ENCODE peak calls at places on chromosomes 13 and 19, in ten cellular contexts. L, G, Q, J, W, O, H, C, P and V are unnamed samples.

GRCh38 chr13:23621316-23621645 is 51.1 kb downstream of the TNFRSF19 start:
- DNase-seq in H (no peak), L (no peak), O (no peak), C (no peak), W (no peak), Q (no peak), P (no peak), G (no peak), J (peak; percentile 95), V (no peak)

GRCh38 chr19:34096020-34096915 is 76.0 kb upstream of the LSM14A start:
- DNase-seq in O (no peak), J (peak; percentile 33), C (no peak), Q (no peak), W (no peak), H (no peak), L (peak; percentile 69), G (no peak), P (no peak), V (no peak)

GRCh38 chr13:30847697-30848307 is 58.3 kb upstream of the MEDAG start:
- DNase-seq in C (no peak), H (no peak), P (no peak), J (peak; percentile 100), W (no peak), O (no peak), G (no peak), L (peak; percentile 99), Q (no peak), V (no peak)

GRCh38 chr13:107864543-107865460 is 350.5 kb downstream of the LIG4 start:
- DNase-seq in L (peak; percentile 80), W (peak; percentile 65), J (peak; percentile 71), O (no peak), H (no peak), P (no peak), C (no peak), G (no peak), Q (no peak), V (no peak)

GRCh38 chr13:59829690-59830089 is 334.0 kb downstream of the DIAPH3 start:
- DNase-seq in C (no peak), J (peak; percentile 2), H (no peak), G (no peak), W (no peak), P (no peak), O (no peak), Q (no peak), L (no peak), V (no peak)

GRCh38 chr19:2950286-2951124 is 5.7 kb upstream of the ZNF77 start:
- DNase-seq in O (peak; percentile 99), L (peak; percentile 100), H (peak; percentile 100), W (peak; percentile 100), J (peak; percentile 98), Q (peak; percentile 100), G (peak; percentile 100), C (peak; percentile 100), P (peak; percentile 100), V (peak; percentile 99)

GRCh38 chr13:36163809-36164308 is 32.7 kb upstream of the DCLK1 start:
- DNase-seq in Q (no peak), H (no peak), P (peak; percentile 76), G (peak; percentile 88), C (peak; percentile 51), J (peak; percentile 96), L (peak; percentile 89), O (no peak), W (peak; percentile 58), V (no peak)

GRCh38 chr19:14059652-14060155 is 2.2 kb downstream of the PALM3 start:
- DNase-seq in Q (no peak), O (no peak), C (no peak), G (no peak), P (no peak), J (no peak), W (no peak), H (no peak), L (no peak), V (no peak)

GRCh38 chr13:112718318-112718717 is 28.5 kb downstream of the ATP11A start:
- DNase-seq in C (no peak), G (no peak), Q (no peak), H (no peak), O (no peak), W (no peak), J (no peak), L (no peak), P (no peak), V (no peak)

GRCh38 chr13:68982961-68983619 is 1124.5 kb upstream of the ATXN8OS start:
- DNase-seq in L (no peak), W (no peak), G (no peak), C (no peak), J (no peak), H (no peak), P (no peak), O (no peak), Q (no peak), V (no peak)

GRCh38 chr13:48012668-48013067 is 11.6 kb upstream of the SUCLA2 start:
- DNase-seq in O (no peak), P (no peak), L (no peak), G (no peak), H (no peak), Q (no peak), J (no peak), W (no peak), C (no peak), V (no peak)

GRCh38 chr13:109655206-109655600 is 131.2 kb downstream of the IRS2 start:
- DNase-seq in O (no peak), L (peak; percentile 88), P (no peak), H (no peak), J (no peak), G (no peak), W (no peak), C (no peak), Q (no peak), V (no peak)

GRCh38 chr13:50340146-50340545 is 324.9 kb downstream of the KCNRG start:
- DNase-seq in O (no peak), H (no peak), P (no peak), Q (no peak), W (no peak), G (no peak), L (no peak), C (no peak), J (no peak), V (no peak)

GRCh38 chr19:13932911-13933393 is 5.3 kb downstream of the PODNL1 start:
- DNase-seq in H (no peak), C (no peak), O (no peak), P (no peak), W (no peak), G (no peak), J (no peak), L (no peak), Q (no peak), V (no peak)

GRCh38 chr19:54002495-54003315 is 11.3 kb downstream of the CACNG6 start:
- DNase-seq in G (no peak), C (no peak), J (peak; percentile 67), W (no peak), L (no peak), O (no peak), H (no peak), Q (no peak), P (no peak), V (no peak)

GRCh38 chr19:39177736-39178135 is 19.0 kb upstream of the NCCRP1 start:
- DNase-seq in P (no peak), H (no peak), C (no peak), L (no peak), W (no peak), J (no peak), Q (no peak), O (no peak), G (no peak), V (no peak)

GRCh38 chr19:5718579-5719273 is 1.2 kb downstream of the LONP1 start:
- DNase-seq in P (peak; percentile 39), O (no peak), G (no peak), Q (no peak), W (no peak), H (no peak), J (peak; percentile 86), C (no peak), L (peak; percentile 85), V (no peak)

GRCh38 chr19:28472111-28472510 is 740.8 kb downstream of the UQCRFS1 start:
- DNase-seq in W (no peak), Q (no peak), H (no peak), O (no peak), P (no peak), J (peak; percentile 69), C (no peak), G (no peak), L (no peak), V (no peak)
- H3K9me3 ChIP-seq in W (no peaks in the 10 kb centered on the region), Q (no peaks in the 10 kb centered on the region), H (no peaks in the 10 kb centered on the region), O (no peaks in the 10 kb centered on the region), P (no peaks in the 10 kb centered on the region), J (no peaks in the 10 kb centered on the region), C (no peaks in the 10 kb centered on the region), G (no peaks in the 10 kb centered on the region), L (no peaks in the 10 kb centered on the region), V (no peaks in the 10 kb centered on the region)

DNA sequence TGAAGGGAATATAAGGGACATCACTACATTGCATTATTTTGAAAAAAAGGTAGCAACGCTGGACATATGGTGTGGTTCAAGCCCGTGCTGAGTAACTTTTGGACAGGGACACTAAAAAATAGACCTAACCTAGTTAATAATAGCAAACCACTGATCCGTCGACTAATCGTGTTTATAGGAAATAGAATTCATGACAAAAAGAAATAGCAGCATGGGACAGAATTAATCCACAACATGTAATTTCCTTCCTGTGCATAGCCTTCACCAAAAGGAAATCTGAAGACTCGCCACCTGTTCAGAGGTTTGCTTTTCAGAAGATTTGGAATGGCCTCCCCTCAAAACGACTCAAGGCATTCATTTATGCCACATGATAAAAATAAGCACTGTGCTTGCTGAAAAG is 128.7 kb downstream of the FGF14 start:
- DNase-seq in H (no peak), Q (no peak), P (no peak), W (no peak), C (no peak), J (no peak), G (no peak), L (no peak), O (no peak), V (no peak)
- H3K9me3 ChIP-seq in H (no peaks in the 10 kb centered on the region), Q (no peaks in the 10 kb centered on the region), P (no peaks in the 10 kb centered on the region), W (no peaks in the 10 kb centered on the region), C (no peaks in the 10 kb centered on the region), J (no peaks in the 10 kb centered on the region), G (no peaks in the 10 kb centered on the region), L (peaks cover 6% of the 10 kb centered on the region), O (no peaks in the 10 kb centered on the region), V (no peaks in the 10 kb centered on the region)

GRCh38 chr19:15926484-15926883 is 7.8 kb downstream of the CYP4F11 start:
- DNase-seq in H (no peak), J (no peak), P (no peak), L (no peak), W (no peak), G (no peak), Q (no peak), C (no peak), O (peak; percentile 69), V (no peak)
- H3K9me3 ChIP-seq in H (no peaks in the 10 kb centered on the region), J (no peaks in the 10 kb centered on the region), P (no peaks in the 10 kb centered on the region), L (no peaks in the 10 kb centered on the region), W (no peaks in the 10 kb centered on the region), G (no peaks in the 10 kb centered on the region), Q (no peaks in the 10 kb centered on the region), C (no peaks in the 10 kb centered on the region), O (no peaks in the 10 kb centered on the region), V (no peaks in the 10 kb centered on the region)

DNA sequence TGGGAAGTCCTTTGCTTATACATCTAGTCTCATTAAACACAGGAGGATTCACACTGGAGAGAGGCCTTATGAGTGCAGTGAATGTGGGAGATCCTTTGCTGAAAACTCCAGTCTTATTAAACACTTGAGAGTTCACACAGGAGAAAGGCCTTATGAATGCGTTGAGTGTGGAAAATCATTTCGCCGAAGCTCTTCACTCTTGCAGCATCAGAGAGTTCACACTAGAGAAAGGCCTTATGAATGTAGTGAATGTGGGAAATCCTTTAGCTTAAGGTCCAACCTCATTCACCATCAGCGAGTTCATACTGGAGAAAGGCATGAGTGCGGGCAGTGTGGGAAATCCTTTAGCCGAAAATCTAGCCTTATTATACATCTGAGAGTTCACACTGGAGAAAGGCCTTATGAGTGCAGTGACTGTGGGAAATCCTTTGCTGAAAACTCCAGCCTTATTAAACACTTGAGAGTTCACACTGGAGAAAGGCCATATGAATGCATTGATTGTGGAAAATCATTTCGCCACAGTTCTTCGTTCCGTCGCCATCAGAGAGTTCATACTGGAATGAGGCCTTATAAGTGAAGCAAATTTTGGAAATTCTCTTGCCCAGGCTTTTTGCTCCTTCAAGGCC is 9.9 kb downstream of the ZNF586 start:
- DNase-seq in G (no peak), P (no peak), W (no peak), Q (no peak), C (no peak), H (no peak), J (peak; percentile 12), L (no peak), O (no peak), V (no peak)
- H3K9me3 ChIP-seq in G (peaks cover 9% of the 10 kb centered on the region), P (peaks cover 39% of the 10 kb centered on the region), W (no peaks in the 10 kb centered on the region), Q (peaks cover 63% of the 10 kb centered on the region), C (peaks cover 22% of the 10 kb centered on the region), H (peaks cover 92% of the 10 kb centered on the region), J (peaks cover 6% of the 10 kb centered on the region), L (no peaks in the 10 kb centered on the region), O (no peaks in the 10 kb centered on the region), V (peaks cover 51% of the 10 kb centered on the region)